ENCODE peak calls at places on chromosomes 11 and 22, in nine cellular contexts. A, S, Y, W, Z, O, B, P and M are unnamed samples.

GRCh38 chr11:113162590-113162961 is 151.8 kb upstream of the TTC12 start:
- DNase-seq in S (no peak), Z (no peak), O (no peak), Y (no peak), A (peak; percentile 30), P (no peak), W (no peak), B (no peak), M (no peak)

GRCh38 chr11:83249972-83250593 is 36.1 kb downstream of the CCDC90B start:
- DNase-seq in W (no peak), A (no peak), Z (peak; percentile 7), S (peak; percentile 6), O (peak; percentile 70), P (peak; percentile 57), Y (peak; percentile 48), B (no peak), M (no peak)

GRCh38 chr11:7657306-7658025 is 15.8 kb downstream of the CYB5R2 start:
- DNase-seq in A (peak; percentile 42), O (peak; percentile 59), P (peak; percentile 84), Y (peak; percentile 67), W (no peak), B (peak; percentile 85), Z (no peak), S (no peak), M (no peak)

GRCh38 chr11:100870138-100870537 is 183.1 kb downstream of the ARHGAP42 start:
- DNase-seq in P (no peak), Y (no peak), O (no peak), B (no peak), S (no peak), A (no peak), Z (no peak), W (no peak), M (no peak)

GRCh38 chr11:18312663-18313420 is 9.1 kb downstream of the HPS5 start:
- DNase-seq in Y (peak; percentile 82), W (no peak), B (no peak), S (no peak), Z (no peak), A (no peak), P (peak; percentile 89), O (peak; percentile 61), M (no peak)

GRCh38 chr11:36464720-36465119 is 45.4 kb downstream of the TRAF6 start:
- DNase-seq in W (no peak), A (no peak), B (no peak), Y (no peak), P (no peak), O (no peak), S (no peak), Z (no peak), M (no peak)

GRCh38 chr11:17388609-17389204 is at the start of gene KCNJ11:
- DNase-seq in A (no peak), P (no peak), Y (no peak), S (peak; percentile 8), O (no peak), W (no peak), B (peak; percentile 84), Z (no peak), M (no peak)

GRCh38 chr11:6482431-6482830 is 1.1 kb downstream of the TIMM10B start:
- DNase-seq in B (no peak), S (no peak), A (no peak), P (peak; percentile 12), Y (no peak), W (no peak), O (no peak), Z (no peak), M (no peak)

GRCh38 chr11:131246589-131247164 is 123.7 kb upstream of the NTM start:
- DNase-seq in Y (peak; percentile 33), W (no peak), S (no peak), Z (no peak), O (peak; percentile 30), P (peak; percentile 23), A (peak; percentile 35), B (no peak), M (no peak)

GRCh38 chr11:46672381-46672839 is 28.0 kb downstream of the ARHGAP1 start:
- DNase-seq in A (no peak), P (no peak), O (no peak), B (peak; percentile 71), Z (no peak), Y (no peak), S (no peak), W (no peak), M (no peak)

GRCh38 chr11:15889972-15890371 is 466.4 kb downstream of the SOX6 start:
- DNase-seq in W (no peak), S (no peak), O (no peak), B (no peak), Y (no peak), P (no peak), Z (no peak), A (no peak), M (no peak)

GRCh38 chr11:110159491-110159890 is 66.3 kb downstream of the ZC3H12C start:
- DNase-seq in W (no peak), B (no peak), O (no peak), S (no peak), Y (no peak), P (no peak), Z (no peak), A (no peak), M (no peak)

GRCh38 chr11:93563857-93564256 is 20.7 kb upstream of the SMCO4 start:
- DNase-seq in W (no peak), Z (no peak), B (no peak), Y (no peak), A (no peak), P (no peak), S (no peak), O (no peak), M (no peak)

GRCh38 chr22:46528121-46528610 is 9.3 kb downstream of the CELSR1 start:
- DNase-seq in W (no peak), A (no peak), Z (no peak), P (peak; percentile 99), B (no peak), Y (peak; percentile 99), O (peak; percentile 74), S (no peak), M (no peak)

GRCh38 chr11:75611823-75612222 is 49.8 kb downstream of the SERPINH1 start:
- DNase-seq in S (no peak), B (no peak), Y (no peak), Z (no peak), P (no peak), A (no peak), W (no peak), O (no peak), M (no peak)

GRCh38 chr11:60780065-60780464 is 5.1 kb upstream of the MS4A10 start:
- DNase-seq in S (no peak), W (no peak), Z (no peak), P (no peak), Y (no peak), B (peak; percentile 18), O (no peak), A (no peak), M (no peak)

GRCh38 chr11:126790550-126790981 is 210.0 kb downstream of the KIRREL3 start:
- DNase-seq in Y (peak; percentile 1), P (peak; percentile 2), B (no peak), A (peak; percentile 47), O (peak; percentile 97), W (no peak), S (no peak), Z (no peak), M (no peak)

GRCh38 chr22:37741312-37741795 is 44.5 kb downstream of the TRIOBP start:
- DNase-seq in A (no peak), W (no peak), Y (peak; percentile 91), Z (no peak), P (peak; percentile 96), S (no peak), O (peak; percentile 88), B (peak; percentile 93), M (no peak)

GRCh38 chr11:5941951-5942350 is at the start of gene OR56A3:
- DNase-seq in Y (no peak), O (no peak), W (no peak), S (no peak), B (no peak), Z (no peak), P (no peak), A (no peak), M (no peak)

GRCh38 chr11:125345706-125346561 is 150.1 kb downstream of the FEZ1 start:
- DNase-seq in Z (peak; percentile 22), P (peak; percentile 57), O (peak; percentile 65), W (peak; percentile 1), A (no peak), Y (peak; percentile 27), B (peak; percentile 96), S (peak; percentile 33), M (no peak)

GRCh38 chr11:27055065-27055682 is 14.6 kb downstream of the BBOX1 start:
- DNase-seq in Y (peak; percentile 78), Z (no peak), B (no peak), W (no peak), P (peak; percentile 48), A (no peak), O (no peak), S (no peak), M (no peak)

GRCh38 chr22:49149721-49150608 is 677.7 kb downstream of the BRD1 start:
- DNase-seq in Y (no peak), W (no peak), S (no peak), O (no peak), B (no peak), P (no peak), A (no peak), Z (no peak), M (no peak)

GRCh38 chr11:123103326-123103980 is 41.5 kb upstream of the HSPA8 start:
- DNase-seq in O (peak; percentile 72), B (no peak), A (no peak), P (peak; percentile 54), Y (peak; percentile 55), W (no peak), Z (no peak), S (peak; percentile 18), M (peak; percentile 2)

GRCh38 chr11:60265373-60266214 is 14.9 kb upstream of the MS4A4A start:
- DNase-seq in B (no peak), Y (peak; percentile 48), Z (peak; percentile 20), S (no peak), A (no peak), W (no peak), P (peak; percentile 48), O (peak; percentile 63), M (no peak)

GRCh38 chr22:19769393-19769715 is 8.8 kb downstream of the TBX1 start:
- DNase-seq in S (no peak), O (no peak), A (no peak), Z (no peak), B (no peak), Y (no peak), W (no peak), P (no peak), M (no peak)

GRCh38 chr22:27108425-27109114 is 451.2 kb downstream of the MIAT start:
- DNase-seq in O (no peak), W (no peak), Y (no peak), A (no peak), B (peak; percentile 90), S (no peak), P (peak; percentile 28), Z (no peak), M (no peak)

GRCh38 chr11:18727499-18728236 is 1.7 kb upstream of the IGSF22 start:
- DNase-seq in A (no peak), S (peak; percentile 37), W (no peak), O (peak; percentile 57), P (peak; percentile 41), B (no peak), Y (peak; percentile 33), Z (peak; percentile 40), M (peak; percentile 25)

GRCh38 chr22:25419247-25420113 is 145.0 kb upstream of the GRK3 start:
- DNase-seq in O (no peak), W (no peak), S (no peak), A (no peak), B (no peak), P (no peak), Y (no peak), Z (no peak), M (no peak)

GRCh38 chr11:31711137-31711536 is 100.0 kb downstream of the PAX6 start:
- DNase-seq in O (no peak), B (no peak), S (no peak), Y (peak; percentile 18), A (no peak), W (no peak), Z (no peak), P (peak; percentile 31), M (no peak)

GRCh38 chr11:12121504-12121903 is 11.1 kb downstream of the MICAL2 start:
- DNase-seq in O (no peak), W (no peak), P (no peak), S (no peak), B (no peak), Z (no peak), Y (no peak), A (no peak), M (no peak)

GRCh38 chr22:17410576-17410975 is 41.3 kb downstream of the CECR2 start:
- DNase-seq in P (no peak), Z (no peak), Y (no peak), O (no peak), B (no peak), S (no peak), A (no peak), W (no peak), M (no peak)